ENCODE peak calls at places on chromosomes 7 and 10, in ten cellular contexts. One of them, this sample, is unnamed.

GRCh38 chr10:122461729-122462532 is 578 bp downstream of the HTRA1 start:
- DNase-seq in heart right ventricle: peak
- DNase-seq in NCI-H748 treated with DMSO at 0.1 percent for 48 hours: no peak
- DNase-seq in iris pigment epithelial cell: peak
- DNase-seq in stimulated activated CD8-positive, alpha-beta memory T cell treated with anti-CD3 and anti-CD28 coated beads, Interleukin-12 subunit alpha, Interleukin-12 subunit beta, amount 100 ng/mL, for 4 hours: no peak
- DNase-seq in sigmoid colon: no peak
- DNase-seq in activated CD8-positive, alpha-beta T cell treated with anti-CD3 and anti-CD28 coated beads for 36 hours: no peak
- DNase-seq in choroid plexus epithelial cell: peak
- DNase-seq in cardiac muscle cell: no peak
- DNase-seq in DMS79 treated with DMSO at 0.1 percent for 48 hours: no peak
- DNase-seq in this sample: peak

GRCh38 chr7:85343484-85343883 is 156.6 kb upstream of the SEMA3D start:
- DNase-seq in heart right ventricle: no peak
- DNase-seq in NCI-H748 treated with DMSO at 0.1 percent for 48 hours: no peak
- DNase-seq in iris pigment epithelial cell: no peak
- DNase-seq in stimulated activated CD8-positive, alpha-beta memory T cell treated with anti-CD3 and anti-CD28 coated beads, Interleukin-12 subunit alpha, Interleukin-12 subunit beta, amount 100 ng/mL, for 4 hours: no peak
- DNase-seq in sigmoid colon: no peak
- DNase-seq in activated CD8-positive, alpha-beta T cell treated with anti-CD3 and anti-CD28 coated beads for 36 hours: no peak
- DNase-seq in choroid plexus epithelial cell: no peak
- DNase-seq in cardiac muscle cell: no peak
- DNase-seq in DMS79 treated with DMSO at 0.1 percent for 48 hours: no peak
- DNase-seq in this sample: no peak

GRCh38 chr10:17951868-17952371 is at the start of gene SLC39A12:
- DNase-seq in heart right ventricle: no peak
- DNase-seq in NCI-H748 treated with DMSO at 0.1 percent for 48 hours: no peak
- DNase-seq in iris pigment epithelial cell: peak
- DNase-seq in stimulated activated CD8-positive, alpha-beta memory T cell treated with anti-CD3 and anti-CD28 coated beads, Interleukin-12 subunit alpha, Interleukin-12 subunit beta, amount 100 ng/mL, for 4 hours: no peak
- DNase-seq in sigmoid colon: no peak
- DNase-seq in activated CD8-positive, alpha-beta T cell treated with anti-CD3 and anti-CD28 coated beads for 36 hours: no peak
- DNase-seq in choroid plexus epithelial cell: peak
- DNase-seq in cardiac muscle cell: peak
- DNase-seq in DMS79 treated with DMSO at 0.1 percent for 48 hours: no peak
- DNase-seq in this sample: no peak

GRCh38 chr7:70434376-70434775 is 697.6 kb upstream of the GALNT17 start:
- DNase-seq in heart right ventricle: no peak
- DNase-seq in NCI-H748 treated with DMSO at 0.1 percent for 48 hours: no peak
- DNase-seq in iris pigment epithelial cell: no peak
- DNase-seq in stimulated activated CD8-positive, alpha-beta memory T cell treated with anti-CD3 and anti-CD28 coated beads, Interleukin-12 subunit alpha, Interleukin-12 subunit beta, amount 100 ng/mL, for 4 hours: no peak
- DNase-seq in sigmoid colon: no peak
- DNase-seq in activated CD8-positive, alpha-beta T cell treated with anti-CD3 and anti-CD28 coated beads for 36 hours: no peak
- DNase-seq in choroid plexus epithelial cell: no peak
- DNase-seq in cardiac muscle cell: no peak
- DNase-seq in DMS79 treated with DMSO at 0.1 percent for 48 hours: no peak
- DNase-seq in this sample: peak

GRCh38 chr10:69146756-69147155 is 22.8 kb downstream of the VPS26A start:
- DNase-seq in heart right ventricle: no peak
- DNase-seq in NCI-H748 treated with DMSO at 0.1 percent for 48 hours: no peak
- DNase-seq in iris pigment epithelial cell: no peak
- DNase-seq in stimulated activated CD8-positive, alpha-beta memory T cell treated with anti-CD3 and anti-CD28 coated beads, Interleukin-12 subunit alpha, Interleukin-12 subunit beta, amount 100 ng/mL, for 4 hours: no peak
- DNase-seq in sigmoid colon: no peak
- DNase-seq in activated CD8-positive, alpha-beta T cell treated with anti-CD3 and anti-CD28 coated beads for 36 hours: no peak
- DNase-seq in choroid plexus epithelial cell: no peak
- DNase-seq in cardiac muscle cell: no peak
- DNase-seq in DMS79 treated with DMSO at 0.1 percent for 48 hours: no peak
- DNase-seq in this sample: no peak

GRCh38 chr10:68601490-68602265 is 41.5 kb downstream of the TET1 start:
- DNase-seq in heart right ventricle: no peak
- DNase-seq in NCI-H748 treated with DMSO at 0.1 percent for 48 hours: no peak
- DNase-seq in iris pigment epithelial cell: no peak
- DNase-seq in stimulated activated CD8-positive, alpha-beta memory T cell treated with anti-CD3 and anti-CD28 coated beads, Interleukin-12 subunit alpha, Interleukin-12 subunit beta, amount 100 ng/mL, for 4 hours: no peak
- DNase-seq in sigmoid colon: no peak
- DNase-seq in activated CD8-positive, alpha-beta T cell treated with anti-CD3 and anti-CD28 coated beads for 36 hours: no peak
- DNase-seq in choroid plexus epithelial cell: no peak
- DNase-seq in cardiac muscle cell: no peak
- DNase-seq in DMS79 treated with DMSO at 0.1 percent for 48 hours: no peak
- DNase-seq in this sample: no peak

GRCh38 chr10:124744688-124745055 is 494 bp upstream of the FAM53B start:
- DNase-seq in heart right ventricle: no peak
- DNase-seq in NCI-H748 treated with DMSO at 0.1 percent for 48 hours: no peak
- DNase-seq in iris pigment epithelial cell: peak
- DNase-seq in stimulated activated CD8-positive, alpha-beta memory T cell treated with anti-CD3 and anti-CD28 coated beads, Interleukin-12 subunit alpha, Interleukin-12 subunit beta, amount 100 ng/mL, for 4 hours: no peak
- DNase-seq in sigmoid colon: no peak
- DNase-seq in activated CD8-positive, alpha-beta T cell treated with anti-CD3 and anti-CD28 coated beads for 36 hours: no peak
- DNase-seq in choroid plexus epithelial cell: peak
- DNase-seq in cardiac muscle cell: peak
- DNase-seq in DMS79 treated with DMSO at 0.1 percent for 48 hours: no peak
- DNase-seq in this sample: no peak

GRCh38 chr10:38184477-38184876 is 90.3 kb downstream of the ZNF37A start:
- DNase-seq in heart right ventricle: no peak
- DNase-seq in NCI-H748 treated with DMSO at 0.1 percent for 48 hours: no peak
- DNase-seq in iris pigment epithelial cell: no peak
- DNase-seq in stimulated activated CD8-positive, alpha-beta memory T cell treated with anti-CD3 and anti-CD28 coated beads, Interleukin-12 subunit alpha, Interleukin-12 subunit beta, amount 100 ng/mL, for 4 hours: no peak
- DNase-seq in sigmoid colon: no peak
- DNase-seq in activated CD8-positive, alpha-beta T cell treated with anti-CD3 and anti-CD28 coated beads for 36 hours: no peak
- DNase-seq in choroid plexus epithelial cell: no peak
- DNase-seq in cardiac muscle cell: no peak
- DNase-seq in DMS79 treated with DMSO at 0.1 percent for 48 hours: no peak
- DNase-seq in this sample: no peak

GRCh38 chr7:142485617-142486226 is 227.9 kb upstream of the PRSS58 start:
- DNase-seq in heart right ventricle: no peak
- DNase-seq in NCI-H748 treated with DMSO at 0.1 percent for 48 hours: no peak
- DNase-seq in iris pigment epithelial cell: no peak
- DNase-seq in stimulated activated CD8-positive, alpha-beta memory T cell treated with anti-CD3 and anti-CD28 coated beads, Interleukin-12 subunit alpha, Interleukin-12 subunit beta, amount 100 ng/mL, for 4 hours: no peak
- DNase-seq in sigmoid colon: no peak
- DNase-seq in activated CD8-positive, alpha-beta T cell treated with anti-CD3 and anti-CD28 coated beads for 36 hours: peak
- DNase-seq in choroid plexus epithelial cell: peak
- DNase-seq in cardiac muscle cell: no peak
- DNase-seq in DMS79 treated with DMSO at 0.1 percent for 48 hours: no peak
- DNase-seq in this sample: no peak

GRCh38 chr10:78589687-78590086 is 479.1 kb upstream of the ZMIZ1 start:
- DNase-seq in heart right ventricle: no peak
- DNase-seq in NCI-H748 treated with DMSO at 0.1 percent for 48 hours: no peak
- DNase-seq in iris pigment epithelial cell: no peak
- DNase-seq in stimulated activated CD8-positive, alpha-beta memory T cell treated with anti-CD3 and anti-CD28 coated beads, Interleukin-12 subunit alpha, Interleukin-12 subunit beta, amount 100 ng/mL, for 4 hours: no peak
- DNase-seq in sigmoid colon: no peak
- DNase-seq in activated CD8-positive, alpha-beta T cell treated with anti-CD3 and anti-CD28 coated beads for 36 hours: no peak
- DNase-seq in choroid plexus epithelial cell: no peak
- DNase-seq in cardiac muscle cell: no peak
- DNase-seq in DMS79 treated with DMSO at 0.1 percent for 48 hours: no peak
- DNase-seq in this sample: no peak

GRCh38 chr7:44970521-44971051 is 8.2 kb downstream of the MYO1G start:
- DNase-seq in heart right ventricle: no peak
- DNase-seq in NCI-H748 treated with DMSO at 0.1 percent for 48 hours: no peak
- DNase-seq in iris pigment epithelial cell: no peak
- DNase-seq in stimulated activated CD8-positive, alpha-beta memory T cell treated with anti-CD3 and anti-CD28 coated beads, Interleukin-12 subunit alpha, Interleukin-12 subunit beta, amount 100 ng/mL, for 4 hours: no peak
- DNase-seq in sigmoid colon: peak
- DNase-seq in activated CD8-positive, alpha-beta T cell treated with anti-CD3 and anti-CD28 coated beads for 36 hours: peak
- DNase-seq in choroid plexus epithelial cell: no peak
- DNase-seq in cardiac muscle cell: no peak
- DNase-seq in DMS79 treated with DMSO at 0.1 percent for 48 hours: no peak
- DNase-seq in this sample: no peak

This sample was measured in NCI-H146.